ENCODE peak calls at places on chromosomes 16 and 17, in ten cellular contexts. One of them, this sample, is unnamed.

GRCh38 chr16:47143329-47143676 is 442 bp downstream of the NETO2 start:
- DNase-seq in adrenal gland: peak
- DNase-seq in mammary epithelial cell: peak
- DNase-seq in activated CD8-positive, alpha-beta memory T cell treated with anti-CD3 and anti-CD28 coated beads for 4 hours: peak
- DNase-seq in endodermal cell: peak
- DNase-seq in T1000: peak
- DNase-seq in activated T-helper 1 cell treated with Interleukin-2 at 50 U/mL for 16 hours: peak
- DNase-seq in adipocyte: peak
- DNase-seq in NCI-H1417: peak
- DNase-seq in iPS DF 6.9: no peak
- DNase-seq in this sample: peak

GRCh38 chr16:88539652-88540345 is 30.4 kb upstream of the ZC3H18 start:
- DNase-seq in adrenal gland: no peak
- DNase-seq in iPS DF 6.9: no peak
- DNase-seq in activated T-helper 1 cell treated with Interleukin-2 at 50 U/mL for 16 hours: no peak
- DNase-seq in T1000: no peak
- DNase-seq in endodermal cell: peak
- DNase-seq in mammary epithelial cell: no peak
- DNase-seq in adipocyte: no peak
- DNase-seq in activated CD8-positive, alpha-beta memory T cell treated with anti-CD3 and anti-CD28 coated beads for 4 hours: no peak
- DNase-seq in NCI-H1417: no peak
- DNase-seq in this sample: no peak

GRCh38 chr16:67084345-67085028 is 25.3 kb upstream of the PHAF1 start:
- DNase-seq in endodermal cell: no peak
- DNase-seq in activated CD8-positive, alpha-beta memory T cell treated with anti-CD3 and anti-CD28 coated beads for 4 hours: no peak
- DNase-seq in NCI-H1417: no peak
- DNase-seq in iPS DF 6.9: no peak
- DNase-seq in T1000: no peak
- DNase-seq in activated T-helper 1 cell treated with Interleukin-2 at 50 U/mL for 16 hours: no peak
- DNase-seq in mammary epithelial cell: no peak
- DNase-seq in adrenal gland: no peak
- DNase-seq in adipocyte: peak
- DNase-seq in this sample: no peak

GRCh38 chr16:80837421-80838263 is 33.2 kb upstream of the CDYL2 start:
- DNase-seq in endodermal cell: no peak
- DNase-seq in adrenal gland: no peak
- DNase-seq in NCI-H1417: no peak
- DNase-seq in mammary epithelial cell: no peak
- DNase-seq in activated CD8-positive, alpha-beta memory T cell treated with anti-CD3 and anti-CD28 coated beads for 4 hours: no peak
- DNase-seq in iPS DF 6.9: no peak
- DNase-seq in activated T-helper 1 cell treated with Interleukin-2 at 50 U/mL for 16 hours: no peak
- DNase-seq in adipocyte: no peak
- DNase-seq in T1000: no peak
- DNase-seq in this sample: no peak

GRCh38 chr17:21551081-21551881 is 141.0 kb upstream of the KCNJ18 start:
- DNase-seq in mammary epithelial cell: peak
- DNase-seq in iPS DF 6.9: no peak
- DNase-seq in NCI-H1417: peak
- DNase-seq in adipocyte: peak
- DNase-seq in adrenal gland: peak
- DNase-seq in T1000: peak
- DNase-seq in endodermal cell: peak
- DNase-seq in activated CD8-positive, alpha-beta memory T cell treated with anti-CD3 and anti-CD28 coated beads for 4 hours: peak
- DNase-seq in activated T-helper 1 cell treated with Interleukin-2 at 50 U/mL for 16 hours: peak
- DNase-seq in this sample: peak

GRCh38 chr17:28645576-28645939 is 600 bp upstream of the BLTP2 start:
- DNase-seq in T1000: no peak
- DNase-seq in activated CD8-positive, alpha-beta memory T cell treated with anti-CD3 and anti-CD28 coated beads for 4 hours: no peak
- DNase-seq in NCI-H1417: no peak
- DNase-seq in mammary epithelial cell: no peak
- DNase-seq in endodermal cell: no peak
- DNase-seq in adrenal gland: no peak
- DNase-seq in activated T-helper 1 cell treated with Interleukin-2 at 50 U/mL for 16 hours: no peak
- DNase-seq in iPS DF 6.9: no peak
- DNase-seq in adipocyte: no peak
- DNase-seq in this sample: no peak

GRCh38 chr17:21288581-21289017 is 4.1 kb downstream of the MAP2K3 start:
- DNase-seq in endodermal cell: no peak
- DNase-seq in activated CD8-positive, alpha-beta memory T cell treated with anti-CD3 and anti-CD28 coated beads for 4 hours: no peak
- DNase-seq in iPS DF 6.9: no peak
- DNase-seq in mammary epithelial cell: no peak
- DNase-seq in NCI-H1417: no peak
- DNase-seq in adrenal gland: no peak
- DNase-seq in T1000: no peak
- DNase-seq in activated T-helper 1 cell treated with Interleukin-2 at 50 U/mL for 16 hours: no peak
- DNase-seq in adipocyte: no peak
- DNase-seq in this sample: peak

GRCh38 chr16:84641643-84642358 is 6.5 kb upstream of the KLHL36 start:
- DNase-seq in adrenal gland: no peak
- DNase-seq in mammary epithelial cell: no peak
- DNase-seq in activated T-helper 1 cell treated with Interleukin-2 at 50 U/mL for 16 hours: no peak
- DNase-seq in iPS DF 6.9: no peak
- DNase-seq in endodermal cell: no peak
- DNase-seq in T1000: no peak
- DNase-seq in adipocyte: no peak
- DNase-seq in NCI-H1417: no peak
- DNase-seq in activated CD8-positive, alpha-beta memory T cell treated with anti-CD3 and anti-CD28 coated beads for 4 hours: no peak
- DNase-seq in this sample: no peak

GRCh38 chr17:40347319-40348135 is 17.0 kb downstream of the GJD3 start:
- DNase-seq in adrenal gland: no peak
- DNase-seq in NCI-H1417: no peak
- DNase-seq in activated CD8-positive, alpha-beta memory T cell treated with anti-CD3 and anti-CD28 coated beads for 4 hours: no peak
- DNase-seq in activated T-helper 1 cell treated with Interleukin-2 at 50 U/mL for 16 hours: no peak
- DNase-seq in mammary epithelial cell: no peak
- DNase-seq in T1000: no peak
- DNase-seq in iPS DF 6.9: no peak
- DNase-seq in endodermal cell: peak
- DNase-seq in adipocyte: no peak
- DNase-seq in this sample: no peak

GRCh38 chr16:57763290-57764005 is 27.9 kb downstream of the KATNB1 start:
- DNase-seq in NCI-H1417: no peak
- DNase-seq in endodermal cell: no peak
- DNase-seq in adrenal gland: no peak
- DNase-seq in adipocyte: no peak
- DNase-seq in iPS DF 6.9: no peak
- DNase-seq in T1000: no peak
- DNase-seq in activated T-helper 1 cell treated with Interleukin-2 at 50 U/mL for 16 hours: no peak
- DNase-seq in mammary epithelial cell: no peak
- DNase-seq in activated CD8-positive, alpha-beta memory T cell treated with anti-CD3 and anti-CD28 coated beads for 4 hours: no peak
- DNase-seq in this sample: no peak